ENCODE peak calls at places on chromosomes 4 and X, in five cellular contexts. N, U, O, C and W are unnamed samples.

GRCh38 chr4:95835672-95836071 is 4.2 kb upstream of the PDHA2 start:
- DNase-seq in N (no peak), U (no peak), O (peak), C (no peak), W (no peak)

GRCh38 chrX:135494453-135494852 is 26.0 kb upstream of the INTS6L start:
- DNase-seq in N (no peak), U (no peak), O (no peak), C (no peak), W (no peak)

GRCh38 chr4:97987019-97987648 is 156.1 kb downstream of the STPG2 start:
- DNase-seq in N (no peak), U (peak), O (peak), C (no peak), W (no peak)

GRCh38 chr4:100369871-100370270 is 148.0 kb downstream of the EMCN start:
- DNase-seq in N (no peak), U (no peak), O (no peak), C (no peak), W (no peak)

GRCh38 chr4:88021824-88022223 is 14.4 kb downstream of the PKD2 start:
- DNase-seq in N (no peak), U (peak), O (no peak), C (no peak), W (peak)

GRCh38 chr4:14856076-14856926 is 146.0 kb upstream of the CPEB2 start:
- DNase-seq in N (no peak), U (peak), O (no peak), C (peak), W (peak)

GRCh38 chr4:118969359-118969758 is 80.7 kb downstream of the SYNPO2 start:
- DNase-seq in N (no peak), U (peak), O (peak), C (no peak), W (peak)

GRCh38 chr4:97370581-97370980 is 772.7 kb downstream of the STPG2 start:
- DNase-seq in N (no peak), U (no peak), O (no peak), C (no peak), W (no peak)

GRCh38 chr4:73422458-73422752 is 13.6 kb upstream of the AFP start:
- DNase-seq in N (no peak), U (no peak), O (no peak), C (no peak), W (no peak)

GRCh38 chr4:14800977-14801376 is 201.3 kb upstream of the CPEB2 start:
- DNase-seq in N (no peak), U (no peak), O (no peak), C (no peak), W (no peak)

GRCh38 chrX:8748855-8749254 is 16.9 kb upstream of the ANOS1 start:
- DNase-seq in N (no peak), U (peak), O (peak), C (no peak), W (peak)

GRCh38 chrX:14029425-14030247 is at the start of gene GEMIN8:
- DNase-seq in N (peak), U (peak), O (peak), C (peak), W (peak)

GRCh38 chrX:130097507-130098201 is 12.6 kb downstream of the ELF4 start:
- DNase-seq in N (peak), U (no peak), O (no peak), C (no peak), W (no peak)

GRCh38 chr4:152327606-152328453 is 208.1 kb downstream of the FBXW7 start:
- DNase-seq in N (no peak), U (no peak), O (no peak), C (no peak), W (no peak)

GRCh38 chr4:119210760-119211159 is 1.8 kb upstream of the USP53 start:
- DNase-seq in N (no peak), U (no peak), O (no peak), C (no peak), W (peak)

GRCh38 chrX:9770319-9770718 is 4.7 kb upstream of the GPR143 start:
- DNase-seq in N (no peak), U (no peak), O (no peak), C (no peak), W (no peak)